ENCODE peak calls at places on chromosome 5, in eight cellular contexts. D is neuronal stem cell, O is dorsolateral prefrontal cortex, V is psoas muscle, J is upper lobe of right lung, E is mammary epithelial cell, X is neural progenitor cell, M is heart left ventricle. F is an unnamed sample.

GRCh38 chr5:17146280-17146841 is 71.1 kb upstream of the BASP1 start:
- DNase-seq in D (no peak), O (no peak), V (no peak), J (no peak), E (no peak), X (no peak), M (no peak), F (no peak)

GRCh38 chr5:168086104-168086610 is 205.3 kb upstream of the WWC1 start:
- DNase-seq in D (no peak), O (no peak), V (no peak), J (no peak), E (peak; percentile 21), X (no peak), M (no peak), F (no peak)

GRCh38 chr5:175383350-175383749 is 60.6 kb downstream of the DRD1 start:
- DNase-seq in D (no peak), O (no peak), V (no peak), J (no peak), E (no peak), X (no peak), M (no peak), F (peak; percentile 11)

GRCh38 chr5:74885170-74885569 is 19.0 kb upstream of the FAM169A start:
- DNase-seq in D (no peak), O (no peak), V (no peak), J (no peak), E (no peak), X (no peak), M (no peak), F (no peak)

GRCh38 chr5:34684281-34684979 is 28.3 kb downstream of the RAI14 start:
- DNase-seq in D (peak; percentile 80), O (no peak), V (no peak), J (no peak), E (peak; percentile 46), X (peak; percentile 78), M (no peak), F (no peak)

GRCh38 chr5:172050070-172050469 is 43.6 kb upstream of the FBXW11 start:
- DNase-seq in D (no peak), O (no peak), V (no peak), J (no peak), E (no peak), X (no peak), M (no peak), F (no peak)

GRCh38 chr5:139417214-139417613 is 13.3 kb upstream of the SPATA24 start:
- DNase-seq in D (no peak), O (no peak), V (peak; percentile 33), J (no peak), E (no peak), X (no peak), M (peak; percentile 76), F (no peak)

GRCh38 chr5:177437623-177438022 is 9.0 kb upstream of the PRR7 start:
- DNase-seq in D (no peak), O (no peak), V (no peak), J (no peak), E (no peak), X (no peak), M (no peak), F (no peak)

GRCh38 chr5:74041913-74042312 is 415.9 kb downstream of the ARHGEF28 start:
- DNase-seq in D (no peak), O (no peak), V (no peak), J (no peak), E (no peak), X (no peak), M (no peak), F (no peak)

GRCh38 chr5:127824126-127824525 is 120.9 kb downstream of the CCDC192 start:
- DNase-seq in D (no peak), O (no peak), V (no peak), J (no peak), E (no peak), X (no peak), M (no peak), F (no peak)

GRCh38 chr5:102638316-102638715 is 116.8 kb upstream of the PAM start:
- DNase-seq in D (no peak), O (no peak), V (no peak), J (no peak), E (no peak), X (no peak), M (no peak), F (no peak)

GRCh38 chr5:99104538-99105132 is 175.8 kb upstream of the CHD1 start:
- DNase-seq in D (peak; percentile 23), O (no peak), V (no peak), J (no peak), E (peak; percentile 4), X (peak; percentile 70), M (no peak), F (no peak)

GRCh38 chr5:138463335-138464017 is 1.8 kb upstream of the EGR1 start:
- DNase-seq in D (no peak), O (peak; percentile 40), V (no peak), J (no peak), E (no peak), X (peak; percentile 60), M (no peak), F (no peak)

GRCh38 chr5:65570598-65571226 is 7.6 kb downstream of the PPWD1 start:
- DNase-seq in D (no peak), O (no peak), V (no peak), J (no peak), E (no peak), X (no peak), M (no peak), F (no peak)

GRCh38 chr5:154367101-154367500 is 78.7 kb upstream of the SAP30L start:
- DNase-seq in D (no peak), O (no peak), V (no peak), J (no peak), E (peak; percentile 90), X (no peak), M (no peak), F (no peak)

GRCh38 chr5:53023969-53024368 is 34.8 kb downstream of the ITGA2 start:
- DNase-seq in D (no peak), O (no peak), V (no peak), J (no peak), E (peak; percentile 87), X (no peak), M (no peak), F (no peak)

GRCh38 chr5:171470420-171470819 is 51.0 kb downstream of the FGF18 start:
- DNase-seq in D (no peak), O (no peak), V (no peak), J (no peak), E (no peak), X (no peak), M (no peak), F (no peak)

GRCh38 chr5:153926201-153926600 is 112.5 kb downstream of the FAM114A2 start:
- DNase-seq in D (no peak), O (no peak), V (no peak), J (no peak), E (peak; percentile 31), X (no peak), M (no peak), F (no peak)

DNA sequence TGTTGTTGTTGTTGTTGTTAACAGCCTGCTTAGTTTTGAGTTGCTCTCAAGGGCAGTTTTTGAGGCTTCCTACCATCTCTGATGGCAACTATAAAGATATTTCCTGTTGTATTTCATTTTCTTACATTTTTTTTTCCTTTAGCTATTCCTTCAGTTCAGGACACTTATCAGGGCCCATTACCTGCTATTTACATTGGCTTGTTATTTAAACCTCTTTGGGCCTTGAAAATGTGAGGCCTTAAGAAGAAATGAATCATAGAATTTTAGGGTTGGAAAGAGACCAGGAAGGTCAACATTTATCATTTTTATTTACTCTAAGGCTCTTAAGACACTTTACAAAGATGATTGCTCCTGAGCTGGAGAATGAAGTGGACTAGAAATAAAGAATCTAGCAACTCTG is 335.2 kb downstream of the DTWD2 start:
- DNase-seq in D (no peak), O (no peak), V (no peak), J (no peak), E (no peak), X (no peak), M (no peak), F (no peak)
- H3K27ac ChIP-seq in D (no peak overlapping the region), O (no peak overlapping the region), V (no peak overlapping the region), J (no peak overlapping the region), E (no peak overlapping the region), X (no peak overlapping the region), M (no peak overlapping the region), F (no peak overlapping the region)

DNA sequence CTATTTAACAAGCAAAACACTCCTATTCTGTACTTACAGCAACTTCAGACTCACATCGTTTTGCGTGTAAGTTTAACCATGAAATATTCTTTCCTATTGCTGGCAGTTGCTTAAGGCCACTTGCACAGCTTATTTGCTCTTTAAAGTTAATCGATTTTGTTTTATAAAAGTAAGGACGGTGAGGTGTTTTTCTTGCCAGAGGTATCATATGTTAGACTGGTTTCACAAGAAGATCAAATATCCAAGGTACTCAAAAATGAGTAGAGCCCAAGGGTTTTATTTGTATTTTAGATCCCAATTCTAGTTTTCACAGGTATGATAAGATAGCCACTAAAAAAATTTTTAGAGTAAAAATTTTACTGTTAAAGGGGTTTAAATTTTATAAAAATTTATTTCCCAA is 16.2 kb downstream of the CLINT1 start:
- DNase-seq in D (no peak), O (no peak), V (no peak), J (no peak), E (no peak), X (no peak), M (no peak), F (no peak)
- H3K27ac ChIP-seq in D (no peak overlapping the region), O (no peak overlapping the region), V (no peak overlapping the region), J (no peak overlapping the region), E (peak overlapping the region; percentile 44), X (no peak overlapping the region), M (no peak overlapping the region), F (no peak overlapping the region)

DNA sequence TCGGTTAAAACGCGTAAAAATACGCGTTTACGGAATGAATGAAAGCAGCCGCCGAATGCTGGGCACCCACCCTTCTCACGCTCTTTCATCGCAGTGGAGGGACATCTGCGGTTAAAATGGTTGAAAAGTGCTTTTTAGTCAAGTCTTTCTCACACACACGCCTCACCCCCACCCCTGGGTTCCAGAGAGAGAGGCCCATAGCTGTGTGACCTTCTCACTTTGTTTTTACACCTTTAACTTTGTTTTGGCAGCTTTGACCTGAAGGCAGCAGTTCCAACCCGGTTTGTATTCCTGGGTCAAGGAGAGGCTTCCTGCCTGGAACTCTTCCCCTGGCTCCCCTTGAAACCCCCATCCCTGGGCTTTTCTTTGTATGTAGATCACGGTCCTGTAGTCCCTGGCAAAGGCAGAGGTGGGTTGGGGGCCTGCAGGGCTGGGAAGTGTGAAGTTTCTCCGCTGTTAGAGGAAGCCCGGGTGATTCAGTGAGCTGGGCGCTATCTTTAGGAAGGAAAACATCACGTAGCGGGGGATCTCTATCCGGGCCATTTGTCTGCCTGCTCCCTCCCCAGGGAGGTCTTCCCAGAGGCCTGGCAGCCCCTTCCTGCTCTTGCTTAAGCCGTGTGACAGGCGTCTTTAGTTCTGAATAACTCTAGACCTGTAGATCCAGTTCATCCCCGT is 29.6 kb downstream of the SPRY4 start:
- DNase-seq in D (no peak), O (no peak), V (no peak), J (no peak), E (no peak), X (no peak), M (peak; percentile 68), F (no peak)
- H3K27ac ChIP-seq in D (no peak overlapping the region), O (no peak overlapping the region), V (no peak overlapping the region), J (no peak overlapping the region), E (no peak overlapping the region), X (no peak overlapping the region), M (no peak overlapping the region), F (no peak overlapping the region)

DNA sequence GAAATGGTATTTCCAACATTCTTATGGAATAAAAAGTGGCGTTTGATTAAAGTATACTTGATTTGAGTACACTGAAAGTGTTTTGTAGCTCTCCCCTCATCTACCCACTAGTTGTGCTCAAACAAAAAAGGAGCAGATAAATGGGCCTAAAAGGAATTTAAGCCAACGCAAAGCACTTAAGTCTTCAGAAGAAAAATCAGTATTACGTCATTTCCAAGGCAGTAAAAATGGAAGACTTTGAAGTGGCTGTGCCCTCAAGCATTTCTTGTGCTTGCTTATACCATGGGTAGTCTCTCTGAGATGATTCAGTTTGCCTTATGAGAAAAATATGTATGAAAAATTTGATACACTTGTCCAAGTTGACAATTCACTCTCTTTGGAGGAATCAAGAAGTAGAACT is 279.9 kb upstream of the CD180 start:
- DNase-seq in D (no peak), O (no peak), V (no peak), J (no peak), E (peak; percentile 82), X (no peak), M (no peak), F (no peak)
- H3K27ac ChIP-seq in D (no peak overlapping the region), O (no peak overlapping the region), V (peak overlapping the region; percentile 88), J (no peak overlapping the region), E (no peak overlapping the region), X (no peak overlapping the region), M (no peak overlapping the region), F (no peak overlapping the region)